ENCODE peak calls at places on chromosomes 13 and 19, in seven cellular contexts. One of them, this sample, is unnamed.

GRCh38 chr19:34359954-34360315 is 5.1 kb upstream of the GPI start:
- DNase-seq in stimulated activated CD8-positive, alpha-beta memory T cell treated with anti-CD3 and anti-CD28 coated beads, Interleukin-2, amount 100 ng/mL, for 48 hours: no peak
- DNase-seq in kidney epithelial cell: no peak
- DNase-seq in bronchial epithelial cell: no peak
- DNase-seq in breast epithelium: no peak
- DNase-seq in sciatic nerve: no peak
- DNase-seq in NCI-H774: no peak
- DNase-seq in this sample: no peak

GRCh38 chr19:32748497-32748896 is 28.9 kb downstream of the TDRD12 start:
- DNase-seq in breast epithelium: no peak
- DNase-seq in sciatic nerve: no peak
- DNase-seq in stimulated activated CD8-positive, alpha-beta memory T cell treated with anti-CD3 and anti-CD28 coated beads, Interleukin-2, amount 100 ng/mL, for 48 hours: no peak
- DNase-seq in NCI-H774: no peak
- DNase-seq in bronchial epithelial cell: no peak
- DNase-seq in kidney epithelial cell: no peak
- DNase-seq in this sample: no peak

GRCh38 chr19:2081873-2082810 is 14.0 kb downstream of the MOB3A start:
- DNase-seq in kidney epithelial cell: no peak
- DNase-seq in breast epithelium: no peak
- DNase-seq in stimulated activated CD8-positive, alpha-beta memory T cell treated with anti-CD3 and anti-CD28 coated beads, Interleukin-2, amount 100 ng/mL, for 48 hours: no peak
- DNase-seq in bronchial epithelial cell: no peak
- DNase-seq in NCI-H774: no peak
- DNase-seq in sciatic nerve: no peak
- DNase-seq in this sample: no peak

GRCh38 chr13:113013303-113013702 is 44.3 kb downstream of the MCF2L start:
- DNase-seq in stimulated activated CD8-positive, alpha-beta memory T cell treated with anti-CD3 and anti-CD28 coated beads, Interleukin-2, amount 100 ng/mL, for 48 hours: no peak
- DNase-seq in sciatic nerve: no peak
- DNase-seq in NCI-H774: no peak
- DNase-seq in bronchial epithelial cell: peak; percentile 13
- DNase-seq in kidney epithelial cell: no peak
- DNase-seq in breast epithelium: peak; percentile 48
- DNase-seq in this sample: no peak

GRCh38 chr19:39398297-39398864 is 7.2 kb downstream of the MED29 start:
- DNase-seq in kidney epithelial cell: no peak
- DNase-seq in stimulated activated CD8-positive, alpha-beta memory T cell treated with anti-CD3 and anti-CD28 coated beads, Interleukin-2, amount 100 ng/mL, for 48 hours: no peak
- DNase-seq in bronchial epithelial cell: peak; percentile 93
- DNase-seq in NCI-H774: no peak
- DNase-seq in sciatic nerve: peak; percentile 83
- DNase-seq in breast epithelium: no peak
- DNase-seq in this sample: peak; percentile 71

GRCh38 chr13:110546933-110547332 is 14.6 kb downstream of the RAB20 start:
- DNase-seq in breast epithelium: peak; percentile 77
- DNase-seq in stimulated activated CD8-positive, alpha-beta memory T cell treated with anti-CD3 and anti-CD28 coated beads, Interleukin-2, amount 100 ng/mL, for 48 hours: no peak
- DNase-seq in kidney epithelial cell: peak; percentile 69
- DNase-seq in bronchial epithelial cell: peak; percentile 92
- DNase-seq in NCI-H774: no peak
- DNase-seq in sciatic nerve: peak; percentile 84
- DNase-seq in this sample: peak; percentile 88

GRCh38 chr13:99980201-99981114 is 1.1 kb upstream of the ZIC2 start:
- DNase-seq in sciatic nerve: no peak
- DNase-seq in breast epithelium: peak; percentile 38
- DNase-seq in bronchial epithelial cell: peak; percentile 25
- DNase-seq in NCI-H774: peak; percentile 81
- DNase-seq in stimulated activated CD8-positive, alpha-beta memory T cell treated with anti-CD3 and anti-CD28 coated beads, Interleukin-2, amount 100 ng/mL, for 48 hours: peak; percentile 51
- DNase-seq in kidney epithelial cell: no peak
- DNase-seq in this sample: no peak

GRCh38 chr19:7971553-7972520 is 28.4 kb upstream of the TIMM44 start:
- DNase-seq in kidney epithelial cell: no peak
- DNase-seq in breast epithelium: no peak
- DNase-seq in stimulated activated CD8-positive, alpha-beta memory T cell treated with anti-CD3 and anti-CD28 coated beads, Interleukin-2, amount 100 ng/mL, for 48 hours: no peak
- DNase-seq in NCI-H774: no peak
- DNase-seq in sciatic nerve: no peak
- DNase-seq in bronchial epithelial cell: no peak
- DNase-seq in this sample: no peak

GRCh38 chr19:11781295-11782057 is 14.7 kb downstream of the ZNF441 start:
- DNase-seq in stimulated activated CD8-positive, alpha-beta memory T cell treated with anti-CD3 and anti-CD28 coated beads, Interleukin-2, amount 100 ng/mL, for 48 hours: no peak
- DNase-seq in breast epithelium: no peak
- DNase-seq in NCI-H774: no peak
- DNase-seq in bronchial epithelial cell: no peak
- DNase-seq in kidney epithelial cell: no peak
- DNase-seq in sciatic nerve: no peak
- DNase-seq in this sample: no peak

GRCh38 chr19:43848821-43849220 is 21.7 kb downstream of the ZNF283 start:
- DNase-seq in breast epithelium: no peak
- DNase-seq in kidney epithelial cell: no peak
- DNase-seq in bronchial epithelial cell: no peak
- DNase-seq in stimulated activated CD8-positive, alpha-beta memory T cell treated with anti-CD3 and anti-CD28 coated beads, Interleukin-2, amount 100 ng/mL, for 48 hours: no peak
- DNase-seq in NCI-H774: no peak
- DNase-seq in sciatic nerve: no peak
- DNase-seq in this sample: no peak

GRCh38 chr19:18507021-18507726 is 14.7 kb downstream of the ELL start:
- DNase-seq in breast epithelium: no peak
- DNase-seq in bronchial epithelial cell: no peak
- DNase-seq in stimulated activated CD8-positive, alpha-beta memory T cell treated with anti-CD3 and anti-CD28 coated beads, Interleukin-2, amount 100 ng/mL, for 48 hours: no peak
- DNase-seq in kidney epithelial cell: no peak
- DNase-seq in NCI-H774: no peak
- DNase-seq in sciatic nerve: no peak
- DNase-seq in this sample: no peak

GRCh38 chr13:90205081-90205480 is 1142.4 kb upstream of the MIR17HG start:
- DNase-seq in breast epithelium: no peak
- DNase-seq in bronchial epithelial cell: peak; percentile 77
- DNase-seq in NCI-H774: no peak
- DNase-seq in stimulated activated CD8-positive, alpha-beta memory T cell treated with anti-CD3 and anti-CD28 coated beads, Interleukin-2, amount 100 ng/mL, for 48 hours: no peak
- DNase-seq in kidney epithelial cell: no peak
- DNase-seq in sciatic nerve: no peak
- DNase-seq in this sample: peak; percentile 77

GRCh38 chr19:47369923-47370625 is 21.0 kb downstream of the DHX34 start:
- DNase-seq in bronchial epithelial cell: peak; percentile 27
- DNase-seq in breast epithelium: no peak
- DNase-seq in NCI-H774: no peak
- DNase-seq in kidney epithelial cell: no peak
- DNase-seq in sciatic nerve: no peak
- DNase-seq in stimulated activated CD8-positive, alpha-beta memory T cell treated with anti-CD3 and anti-CD28 coated beads, Interleukin-2, amount 100 ng/mL, for 48 hours: no peak
- DNase-seq in this sample: no peak

GRCh38 chr13:65034266-65034665 is 2195.9 kb downstream of the PCDH9 start:
- DNase-seq in NCI-H774: no peak
- DNase-seq in stimulated activated CD8-positive, alpha-beta memory T cell treated with anti-CD3 and anti-CD28 coated beads, Interleukin-2, amount 100 ng/mL, for 48 hours: no peak
- DNase-seq in sciatic nerve: no peak
- DNase-seq in kidney epithelial cell: no peak
- DNase-seq in breast epithelium: no peak
- DNase-seq in bronchial epithelial cell: no peak
- DNase-seq in this sample: no peak

GRCh38 chr13:70016116-70016515 is 91.5 kb upstream of the ATXN8OS start:
- DNase-seq in kidney epithelial cell: no peak
- DNase-seq in bronchial epithelial cell: no peak
- DNase-seq in NCI-H774: no peak
- DNase-seq in sciatic nerve: no peak
- DNase-seq in breast epithelium: no peak
- DNase-seq in stimulated activated CD8-positive, alpha-beta memory T cell treated with anti-CD3 and anti-CD28 coated beads, Interleukin-2, amount 100 ng/mL, for 48 hours: no peak
- DNase-seq in this sample: no peak

GRCh38 chr19:45800009-45800553 is 7.4 kb upstream of the DMWD start:
- DNase-seq in kidney epithelial cell: peak; percentile 65
- DNase-seq in NCI-H774: no peak
- DNase-seq in breast epithelium: no peak
- DNase-seq in sciatic nerve: peak; percentile 57
- DNase-seq in bronchial epithelial cell: peak; percentile 42
- DNase-seq in stimulated activated CD8-positive, alpha-beta memory T cell treated with anti-CD3 and anti-CD28 coated beads, Interleukin-2, amount 100 ng/mL, for 48 hours: no peak
- DNase-seq in this sample: no peak

GRCh38 chr13:52599853-52600603 is 42.2 kb upstream of the HNRNPA1L2 start:
- DNase-seq in bronchial epithelial cell: no peak
- DNase-seq in breast epithelium: no peak
- DNase-seq in stimulated activated CD8-positive, alpha-beta memory T cell treated with anti-CD3 and anti-CD28 coated beads, Interleukin-2, amount 100 ng/mL, for 48 hours: peak; percentile 3
- DNase-seq in NCI-H774: peak; percentile 22
- DNase-seq in sciatic nerve: no peak
- DNase-seq in kidney epithelial cell: no peak
- DNase-seq in this sample: no peak

GRCh38 chr13:30734434-30734833 is 909 bp upstream of the ALOX5AP start:
- DNase-seq in bronchial epithelial cell: peak; percentile 88
- DNase-seq in stimulated activated CD8-positive, alpha-beta memory T cell treated with anti-CD3 and anti-CD28 coated beads, Interleukin-2, amount 100 ng/mL, for 48 hours: no peak
- DNase-seq in sciatic nerve: no peak
- DNase-seq in breast epithelium: no peak
- DNase-seq in NCI-H774: no peak
- DNase-seq in kidney epithelial cell: peak; percentile 69
- DNase-seq in this sample: peak; percentile 88

GRCh38 chr13:48591889-48592725 is 59.2 kb upstream of the RCBTB2 start:
- DNase-seq in breast epithelium: no peak
- DNase-seq in NCI-H774: no peak
- DNase-seq in sciatic nerve: no peak
- DNase-seq in kidney epithelial cell: no peak
- DNase-seq in stimulated activated CD8-positive, alpha-beta memory T cell treated with anti-CD3 and anti-CD28 coated beads, Interleukin-2, amount 100 ng/mL, for 48 hours: no peak
- DNase-seq in bronchial epithelial cell: no peak
- DNase-seq in this sample: no peak

GRCh38 chr13:39656325-39656677 is 839 bp downstream of the COG6 start:
- DNase-seq in kidney epithelial cell: no peak
- DNase-seq in stimulated activated CD8-positive, alpha-beta memory T cell treated with anti-CD3 and anti-CD28 coated beads, Interleukin-2, amount 100 ng/mL, for 48 hours: no peak
- DNase-seq in sciatic nerve: no peak
- DNase-seq in breast epithelium: no peak
- DNase-seq in bronchial epithelial cell: peak; percentile 14
- DNase-seq in NCI-H774: no peak
- DNase-seq in this sample: peak; percentile 30

GRCh38 chr19:34082289-34083077 is 89.8 kb upstream of the LSM14A start:
- DNase-seq in sciatic nerve: no peak
- DNase-seq in kidney epithelial cell: no peak
- DNase-seq in NCI-H774: no peak
- DNase-seq in bronchial epithelial cell: no peak
- DNase-seq in breast epithelium: no peak
- DNase-seq in stimulated activated CD8-positive, alpha-beta memory T cell treated with anti-CD3 and anti-CD28 coated beads, Interleukin-2, amount 100 ng/mL, for 48 hours: no peak
- DNase-seq in this sample: no peak

GRCh38 chr19:41225238-41226052 is 6.4 kb downstream of the AXL start:
- DNase-seq in stimulated activated CD8-positive, alpha-beta memory T cell treated with anti-CD3 and anti-CD28 coated beads, Interleukin-2, amount 100 ng/mL, for 48 hours: no peak
- DNase-seq in sciatic nerve: no peak
- DNase-seq in breast epithelium: peak; percentile 35
- DNase-seq in kidney epithelial cell: peak; percentile 97
- DNase-seq in NCI-H774: no peak
- DNase-seq in bronchial epithelial cell: peak; percentile 97
- DNase-seq in this sample: peak; percentile 99

GRCh38 chr19:35715981-35716734 is 1.6 kb upstream of the KMT2B start:
- DNase-seq in NCI-H774: no peak
- DNase-seq in bronchial epithelial cell: no peak
- DNase-seq in stimulated activated CD8-positive, alpha-beta memory T cell treated with anti-CD3 and anti-CD28 coated beads, Interleukin-2, amount 100 ng/mL, for 48 hours: no peak
- DNase-seq in kidney epithelial cell: no peak
- DNase-seq in breast epithelium: no peak
- DNase-seq in sciatic nerve: peak; percentile 83
- DNase-seq in this sample: no peak

GRCh38 chr19:41699231-41699967 is 9.0 kb upstream of the CEACAM5 start:
- DNase-seq in breast epithelium: no peak
- DNase-seq in sciatic nerve: peak; percentile 28
- DNase-seq in bronchial epithelial cell: peak; percentile 51
- DNase-seq in NCI-H774: no peak
- DNase-seq in kidney epithelial cell: no peak
- DNase-seq in stimulated activated CD8-positive, alpha-beta memory T cell treated with anti-CD3 and anti-CD28 coated beads, Interleukin-2, amount 100 ng/mL, for 48 hours: no peak
- DNase-seq in this sample: no peak

GRCh38 chr19:17749912-17750317 is 1.4 kb upstream of the FCHO1 start:
- DNase-seq in bronchial epithelial cell: no peak
- DNase-seq in NCI-H774: no peak
- DNase-seq in stimulated activated CD8-positive, alpha-beta memory T cell treated with anti-CD3 and anti-CD28 coated beads, Interleukin-2, amount 100 ng/mL, for 48 hours: no peak
- DNase-seq in breast epithelium: no peak
- DNase-seq in kidney epithelial cell: no peak
- DNase-seq in sciatic nerve: no peak
- DNase-seq in this sample: no peak

GRCh38 chr13:102769679-102770078 is 3.9 kb downstream of the TEX30 start:
- DNase-seq in breast epithelium: no peak
- DNase-seq in bronchial epithelial cell: peak; percentile 21
- DNase-seq in NCI-H774: no peak
- DNase-seq in sciatic nerve: no peak
- DNase-seq in kidney epithelial cell: no peak
- DNase-seq in stimulated activated CD8-positive, alpha-beta memory T cell treated with anti-CD3 and anti-CD28 coated beads, Interleukin-2, amount 100 ng/mL, for 48 hours: no peak
- DNase-seq in this sample: peak; percentile 3

GRCh38 chr13:109844396-109844795 is 58.0 kb upstream of the IRS2 start:
- DNase-seq in breast epithelium: no peak
- DNase-seq in kidney epithelial cell: no peak
- DNase-seq in sciatic nerve: no peak
- DNase-seq in bronchial epithelial cell: peak; percentile 77
- DNase-seq in NCI-H774: no peak
- DNase-seq in stimulated activated CD8-positive, alpha-beta memory T cell treated with anti-CD3 and anti-CD28 coated beads, Interleukin-2, amount 100 ng/mL, for 48 hours: no peak
- DNase-seq in this sample: no peak

GRCh38 chr19:811511-812048 is 10.2 kb downstream of the PLPPR3 start:
- DNase-seq in sciatic nerve: no peak
- DNase-seq in NCI-H774: no peak
- DNase-seq in stimulated activated CD8-positive, alpha-beta memory T cell treated with anti-CD3 and anti-CD28 coated beads, Interleukin-2, amount 100 ng/mL, for 48 hours: no peak
- DNase-seq in breast epithelium: no peak
- DNase-seq in kidney epithelial cell: no peak
- DNase-seq in bronchial epithelial cell: no peak
- DNase-seq in this sample: no peak

GRCh38 chr13:109746364-109746763 is 40.0 kb downstream of the IRS2 start:
- DNase-seq in sciatic nerve: no peak
- DNase-seq in stimulated activated CD8-positive, alpha-beta memory T cell treated with anti-CD3 and anti-CD28 coated beads, Interleukin-2, amount 100 ng/mL, for 48 hours: no peak
- DNase-seq in NCI-H774: no peak
- DNase-seq in bronchial epithelial cell: no peak
- DNase-seq in kidney epithelial cell: no peak
- DNase-seq in breast epithelium: no peak
- DNase-seq in this sample: no peak

GRCh38 chr13:23695711-23696512 is 125.7 kb downstream of the TNFRSF19 start:
- DNase-seq in kidney epithelial cell: no peak
- DNase-seq in stimulated activated CD8-positive, alpha-beta memory T cell treated with anti-CD3 and anti-CD28 coated beads, Interleukin-2, amount 100 ng/mL, for 48 hours: peak; percentile 34
- DNase-seq in breast epithelium: no peak
- DNase-seq in sciatic nerve: no peak
- DNase-seq in bronchial epithelial cell: no peak
- DNase-seq in NCI-H774: no peak
- DNase-seq in this sample: no peak

GRCh38 chr13:74191036-74191809 is 57.0 kb upstream of the KLF12 start:
- DNase-seq in stimulated activated CD8-positive, alpha-beta memory T cell treated with anti-CD3 and anti-CD28 coated beads, Interleukin-2, amount 100 ng/mL, for 48 hours: no peak
- DNase-seq in kidney epithelial cell: peak; percentile 55
- DNase-seq in bronchial epithelial cell: peak; percentile 14
- DNase-seq in breast epithelium: no peak
- DNase-seq in NCI-H774: no peak
- DNase-seq in sciatic nerve: no peak
- DNase-seq in this sample: no peak

GRCh38 chr13:33722216-33722900 is 95.6 kb upstream of the RFC3 start:
- DNase-seq in NCI-H774: no peak
- DNase-seq in breast epithelium: no peak
- DNase-seq in bronchial epithelial cell: no peak
- DNase-seq in stimulated activated CD8-positive, alpha-beta memory T cell treated with anti-CD3 and anti-CD28 coated beads, Interleukin-2, amount 100 ng/mL, for 48 hours: no peak
- DNase-seq in kidney epithelial cell: no peak
- DNase-seq in sciatic nerve: no peak
- DNase-seq in this sample: no peak

GRCh38 chr13:52842440-52842839 is 6.0 kb downstream of the PCDH8 start:
- DNase-seq in NCI-H774: peak; percentile 7
- DNase-seq in kidney epithelial cell: no peak
- DNase-seq in stimulated activated CD8-positive, alpha-beta memory T cell treated with anti-CD3 and anti-CD28 coated beads, Interleukin-2, amount 100 ng/mL, for 48 hours: no peak
- DNase-seq in breast epithelium: no peak
- DNase-seq in bronchial epithelial cell: no peak
- DNase-seq in sciatic nerve: no peak
- DNase-seq in this sample: no peak

GRCh38 chr19:6324757-6325156 is 8.7 kb downstream of the ACER1 start:
- DNase-seq in stimulated activated CD8-positive, alpha-beta memory T cell treated with anti-CD3 and anti-CD28 coated beads, Interleukin-2, amount 100 ng/mL, for 48 hours: no peak
- DNase-seq in breast epithelium: no peak
- DNase-seq in bronchial epithelial cell: no peak
- DNase-seq in sciatic nerve: no peak
- DNase-seq in NCI-H774: no peak
- DNase-seq in kidney epithelial cell: no peak
- DNase-seq in this sample: no peak

GRCh38 chr13:107730835-107731234 is 484.5 kb downstream of the LIG4 start:
- DNase-seq in stimulated activated CD8-positive, alpha-beta memory T cell treated with anti-CD3 and anti-CD28 coated beads, Interleukin-2, amount 100 ng/mL, for 48 hours: no peak
- DNase-seq in NCI-H774: no peak
- DNase-seq in breast epithelium: no peak
- DNase-seq in bronchial epithelial cell: no peak
- DNase-seq in sciatic nerve: no peak
- DNase-seq in kidney epithelial cell: no peak
- DNase-seq in this sample: no peak

GRCh38 chr19:48696353-48697010 is 711 bp downstream of the FUT2 start:
- DNase-seq in kidney epithelial cell: no peak
- DNase-seq in sciatic nerve: no peak
- DNase-seq in breast epithelium: no peak
- DNase-seq in stimulated activated CD8-positive, alpha-beta memory T cell treated with anti-CD3 and anti-CD28 coated beads, Interleukin-2, amount 100 ng/mL, for 48 hours: no peak
- DNase-seq in NCI-H774: no peak
- DNase-seq in bronchial epithelial cell: no peak
- DNase-seq in this sample: no peak

GRCh38 chr13:89890806-89891205 is 1456.7 kb upstream of the MIR17HG start:
- DNase-seq in NCI-H774: no peak
- DNase-seq in sciatic nerve: no peak
- DNase-seq in breast epithelium: no peak
- DNase-seq in kidney epithelial cell: no peak
- DNase-seq in stimulated activated CD8-positive, alpha-beta memory T cell treated with anti-CD3 and anti-CD28 coated beads, Interleukin-2, amount 100 ng/mL, for 48 hours: no peak
- DNase-seq in bronchial epithelial cell: no peak
- DNase-seq in this sample: no peak

GRCh38 chr19:10288662-10289166 is 1.0 kb upstream of the ICAM5 start:
- DNase-seq in stimulated activated CD8-positive, alpha-beta memory T cell treated with anti-CD3 and anti-CD28 coated beads, Interleukin-2, amount 100 ng/mL, for 48 hours: no peak
- DNase-seq in bronchial epithelial cell: peak; percentile 59
- DNase-seq in breast epithelium: no peak
- DNase-seq in sciatic nerve: no peak
- DNase-seq in kidney epithelial cell: no peak
- DNase-seq in NCI-H774: peak; percentile 43
- DNase-seq in this sample: no peak